ENCODE peak calls at places on chromosomes 6 and 20, in six cellular contexts. One of them, this sample, is unnamed.

GRCh38 chr6:28137458-28138020 is 4.1 kb upstream of the ZKSCAN8 start:
- DNase-seq in AG04450: no peak
- DNase-seq in CD4-positive, alpha-beta T cell: no peak
- DNase-seq in glutamatergic neuron: no peak
- DNase-seq in cardiac fibroblast: peak; percentile 21
- DNase-seq in prostate gland: no peak
- DNase-seq in this sample: no peak

GRCh38 chr20:14997791-14998190 is 660.4 kb upstream of the FLRT3 start:
- DNase-seq in AG04450: no peak
- DNase-seq in CD4-positive, alpha-beta T cell: no peak
- DNase-seq in glutamatergic neuron: no peak
- DNase-seq in cardiac fibroblast: peak; percentile 48
- DNase-seq in prostate gland: no peak
- DNase-seq in this sample: no peak

GRCh38 chr6:138161434-138162103 is at the start of gene ARFGEF3:
- DNase-seq in AG04450: no peak
- DNase-seq in CD4-positive, alpha-beta T cell: peak; percentile 18
- DNase-seq in glutamatergic neuron: peak; percentile 67
- DNase-seq in cardiac fibroblast: peak; percentile 12
- DNase-seq in prostate gland: peak; percentile 66
- DNase-seq in this sample: peak; percentile 32

GRCh38 chr6:40715501-40716403 is 128.6 kb upstream of the LRFN2 start:
- DNase-seq in AG04450: no peak
- DNase-seq in CD4-positive, alpha-beta T cell: no peak
- DNase-seq in glutamatergic neuron: no peak
- DNase-seq in cardiac fibroblast: no peak
- DNase-seq in prostate gland: no peak
- DNase-seq in this sample: no peak

GRCh38 chr6:15148356-15149058 is 97.4 kb upstream of the JARID2 start:
- DNase-seq in AG04450: peak; percentile 78
- DNase-seq in CD4-positive, alpha-beta T cell: no peak
- DNase-seq in glutamatergic neuron: peak; percentile 38
- DNase-seq in cardiac fibroblast: peak; percentile 14
- DNase-seq in prostate gland: no peak
- DNase-seq in this sample: no peak

GRCh38 chr20:38471987-38472512 is 593 bp upstream of the RALGAPB start:
- DNase-seq in AG04450: no peak
- DNase-seq in CD4-positive, alpha-beta T cell: no peak
- DNase-seq in glutamatergic neuron: no peak
- DNase-seq in cardiac fibroblast: no peak
- DNase-seq in prostate gland: no peak
- DNase-seq in this sample: no peak

GRCh38 chr20:50635676-50636600 is 55.4 kb downstream of the RIPOR3 start:
- DNase-seq in AG04450: no peak
- DNase-seq in CD4-positive, alpha-beta T cell: peak; percentile 24
- DNase-seq in glutamatergic neuron: peak; percentile 86
- DNase-seq in cardiac fibroblast: peak; percentile 75
- DNase-seq in prostate gland: peak; percentile 22
- DNase-seq in this sample: peak; percentile 70

GRCh38 chr20:5069141-5069806 is 50.5 kb downstream of the PCNA start:
- DNase-seq in AG04450: no peak
- DNase-seq in CD4-positive, alpha-beta T cell: no peak
- DNase-seq in glutamatergic neuron: no peak
- DNase-seq in cardiac fibroblast: no peak
- DNase-seq in prostate gland: no peak
- DNase-seq in this sample: no peak

GRCh38 chr20:36093025-36093803 is 61.3 kb upstream of the EPB41L1 start:
- DNase-seq in AG04450: no peak
- DNase-seq in CD4-positive, alpha-beta T cell: peak; percentile 10
- DNase-seq in glutamatergic neuron: peak; percentile 51
- DNase-seq in cardiac fibroblast: peak; percentile 68
- DNase-seq in prostate gland: peak; percentile 43
- DNase-seq in this sample: no peak

GRCh38 chr6:39322306-39322850 is at the start of gene KCNK16:
- DNase-seq in AG04450: no peak
- DNase-seq in CD4-positive, alpha-beta T cell: no peak
- DNase-seq in glutamatergic neuron: no peak
- DNase-seq in cardiac fibroblast: no peak
- DNase-seq in prostate gland: no peak
- DNase-seq in this sample: no peak

GRCh38 chr6:155224618-155225017 is 39.2 kb upstream of the CLDN20 start:
- DNase-seq in AG04450: no peak
- DNase-seq in CD4-positive, alpha-beta T cell: no peak
- DNase-seq in glutamatergic neuron: no peak
- DNase-seq in cardiac fibroblast: peak; percentile 17
- DNase-seq in prostate gland: no peak
- DNase-seq in this sample: no peak

GRCh38 chr20:38049800-38050199 is 16.3 kb downstream of the RPRD1B start:
- DNase-seq in AG04450: peak; percentile 48
- DNase-seq in CD4-positive, alpha-beta T cell: no peak
- DNase-seq in glutamatergic neuron: no peak
- DNase-seq in cardiac fibroblast: peak; percentile 40
- DNase-seq in prostate gland: peak; percentile 24
- DNase-seq in this sample: no peak

GRCh38 chr6:52681416-52681815 is 10.5 kb downstream of the TMEM14A start:
- DNase-seq in AG04450: no peak
- DNase-seq in CD4-positive, alpha-beta T cell: no peak
- DNase-seq in glutamatergic neuron: no peak
- DNase-seq in cardiac fibroblast: no peak
- DNase-seq in prostate gland: no peak
- DNase-seq in this sample: peak; percentile 39

GRCh38 chr6:143187173-143187908 is 126.7 kb downstream of the AIG1 start:
- DNase-seq in AG04450: peak; percentile 20
- DNase-seq in CD4-positive, alpha-beta T cell: no peak
- DNase-seq in glutamatergic neuron: no peak
- DNase-seq in cardiac fibroblast: peak; percentile 69
- DNase-seq in prostate gland: no peak
- DNase-seq in this sample: no peak

GRCh38 chr6:76708641-76709331 is 636.3 kb upstream of the IMPG1 start:
- DNase-seq in AG04450: no peak
- DNase-seq in CD4-positive, alpha-beta T cell: no peak
- DNase-seq in glutamatergic neuron: no peak
- DNase-seq in cardiac fibroblast: no peak
- DNase-seq in prostate gland: no peak
- DNase-seq in this sample: no peak

GRCh38 chr20:55242853-55243252 is 762.5 kb downstream of the CBLN4 start:
- DNase-seq in AG04450: no peak
- DNase-seq in CD4-positive, alpha-beta T cell: no peak
- DNase-seq in glutamatergic neuron: no peak
- DNase-seq in cardiac fibroblast: no peak
- DNase-seq in prostate gland: no peak
- DNase-seq in this sample: no peak

DNA sequence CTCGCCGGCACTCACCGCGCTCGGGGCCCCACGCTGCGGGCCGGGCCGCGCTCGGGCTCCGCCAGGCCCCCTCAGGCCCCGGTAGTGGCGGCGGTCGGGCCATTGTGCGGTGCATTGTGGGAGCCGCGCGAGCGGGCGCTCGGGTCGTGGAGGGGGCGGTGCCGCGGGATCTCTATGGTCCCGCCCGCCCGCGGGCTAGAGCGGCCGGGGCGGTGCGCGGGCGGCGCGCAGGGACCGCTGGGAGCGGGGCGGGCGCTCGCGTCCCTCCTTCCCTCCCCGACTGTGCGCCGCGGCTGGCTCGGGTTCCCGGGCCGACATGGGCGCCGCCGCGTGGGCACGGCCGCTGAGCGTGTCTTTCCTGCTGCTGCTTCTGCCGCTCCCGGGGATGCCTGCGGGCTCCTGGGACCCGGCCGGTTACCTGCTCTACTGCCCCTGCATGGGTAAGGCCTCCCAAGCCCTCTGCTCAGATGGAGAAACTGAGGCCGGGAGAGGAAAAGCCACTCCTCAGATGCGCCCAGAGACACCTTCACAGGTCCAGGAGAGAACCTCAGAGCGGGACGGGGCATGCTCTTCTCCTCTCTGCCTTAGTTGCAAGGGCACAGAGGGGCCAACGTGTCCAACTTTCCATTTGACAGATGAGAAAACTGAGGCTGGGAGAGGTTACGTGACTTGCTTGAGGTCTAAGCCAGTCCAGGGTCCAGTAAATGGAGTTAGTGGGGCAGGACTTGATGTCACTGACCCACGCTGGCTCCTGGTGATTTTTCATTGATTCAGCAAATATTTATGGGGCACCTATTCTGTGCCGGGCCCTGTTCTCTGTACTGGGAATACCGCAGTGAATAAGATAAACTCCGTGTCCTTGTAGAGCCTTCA is at the start of the genes PLAGL2 and POFUT1:
- DNase-seq in AG04450: peak; percentile 42
- DNase-seq in CD4-positive, alpha-beta T cell: peak; percentile 82
- DNase-seq in glutamatergic neuron: peak; percentile 97
- DNase-seq in cardiac fibroblast: peak; percentile 91
- DNase-seq in prostate gland: peak; percentile 88
- DNase-seq in this sample: peak; percentile 91
- TF ChIP-seq CTCF in AG04450: no peak
- TF ChIP-seq CTCF in CD4-positive, alpha-beta T cell: no peak
- TF ChIP-seq CTCF in glutamatergic neuron: no peak
- TF ChIP-seq CTCF in cardiac fibroblast: no peak
- TF ChIP-seq CTCF in prostate gland: peak; percentile 36
- TF ChIP-seq CTCF in this sample: peak; percentile 44

GRCh38 chr20:17966432-17967312 is 1.9 kb downstream of the SNX5 start:
- DNase-seq in AG04450: no peak
- DNase-seq in CD4-positive, alpha-beta T cell: no peak
- DNase-seq in glutamatergic neuron: no peak
- DNase-seq in cardiac fibroblast: peak; percentile 59
- DNase-seq in prostate gland: no peak
- DNase-seq in this sample: no peak
- TF ChIP-seq CTCF in AG04450: peak; percentile 34
- TF ChIP-seq CTCF in CD4-positive, alpha-beta T cell: peak; percentile 33
- TF ChIP-seq CTCF in glutamatergic neuron: no peak
- TF ChIP-seq CTCF in cardiac fibroblast: peak; percentile 36
- TF ChIP-seq CTCF in prostate gland: peak; percentile 19
- TF ChIP-seq CTCF in this sample: peak; percentile 49

DNA sequence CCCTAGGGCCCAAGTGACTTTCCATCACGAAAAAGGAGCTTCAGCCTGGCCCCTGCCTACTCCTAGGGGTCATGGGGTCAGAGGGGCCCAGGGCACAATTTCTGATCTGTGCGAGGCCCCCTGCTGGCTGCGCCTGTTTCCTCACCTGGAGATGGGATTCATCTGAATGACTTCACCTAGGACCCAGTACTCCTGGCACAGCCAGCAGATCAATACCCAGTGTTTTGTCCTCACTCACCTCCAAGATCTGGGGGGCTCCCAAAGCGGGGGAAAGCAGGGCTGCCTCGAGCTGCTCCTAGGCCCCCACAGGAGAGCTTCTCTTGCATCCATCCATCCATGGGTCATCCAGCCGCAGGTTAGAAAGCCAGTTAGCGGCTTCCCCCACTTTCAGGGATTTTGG is 33.8 kb downstream of the CD40 start:
- DNase-seq in AG04450: no peak
- DNase-seq in CD4-positive, alpha-beta T cell: no peak
- DNase-seq in glutamatergic neuron: peak; percentile 66
- DNase-seq in cardiac fibroblast: no peak
- DNase-seq in prostate gland: no peak
- DNase-seq in this sample: no peak
- TF ChIP-seq CTCF in AG04450: peak; percentile 34
- TF ChIP-seq CTCF in CD4-positive, alpha-beta T cell: peak; percentile 18
- TF ChIP-seq CTCF in glutamatergic neuron: peak; percentile 72
- TF ChIP-seq CTCF in cardiac fibroblast: peak; percentile 19
- TF ChIP-seq CTCF in prostate gland: no peak
- TF ChIP-seq CTCF in this sample: peak; percentile 47

DNA sequence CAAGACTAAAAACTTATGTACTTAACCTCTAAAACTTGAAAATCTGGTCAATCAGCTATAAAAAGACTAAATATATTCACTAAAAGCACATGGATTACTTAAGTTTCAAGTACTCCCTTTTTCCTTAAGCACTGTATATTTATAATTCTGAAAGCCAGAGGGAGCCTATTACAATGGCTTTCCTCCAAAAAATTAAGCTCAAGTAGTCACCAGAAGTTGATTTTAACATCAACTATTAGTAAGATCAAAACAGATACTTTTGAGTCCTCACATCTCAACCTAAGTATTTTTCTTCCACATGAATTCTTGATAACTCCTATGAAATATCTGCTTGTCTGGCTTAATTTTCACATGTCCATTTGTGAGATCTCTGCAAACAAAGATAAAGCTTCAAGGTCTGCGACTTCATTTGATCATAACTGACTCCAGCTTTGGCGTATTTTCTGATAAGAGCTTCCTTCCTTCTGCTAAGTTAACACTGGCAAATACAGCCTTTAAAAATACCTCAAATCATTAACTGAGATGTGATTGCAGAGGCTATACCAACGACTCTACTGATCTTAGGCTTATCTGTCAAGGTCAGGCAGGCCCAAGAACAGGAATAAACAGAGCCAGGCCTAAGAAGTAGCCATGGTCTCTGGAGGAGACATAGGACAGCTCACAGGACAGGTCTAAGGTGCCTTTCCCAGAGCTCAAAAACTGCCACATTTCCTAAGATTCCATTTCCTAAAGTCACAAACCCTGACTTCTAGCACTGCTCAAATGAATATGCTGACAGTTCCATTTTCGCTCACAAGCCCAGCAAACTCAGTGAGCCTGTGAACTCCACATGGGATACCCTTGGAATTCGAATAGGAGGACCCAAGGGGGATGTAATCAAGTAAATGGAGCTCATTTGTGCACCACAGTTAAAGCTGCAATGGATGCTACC is 10.0 kb downstream of the SNX5 start:
- DNase-seq in AG04450: no peak
- DNase-seq in CD4-positive, alpha-beta T cell: no peak
- DNase-seq in glutamatergic neuron: no peak
- DNase-seq in cardiac fibroblast: peak; percentile 55
- DNase-seq in prostate gland: no peak
- DNase-seq in this sample: no peak
- TF ChIP-seq CTCF in AG04450: peak; percentile 38
- TF ChIP-seq CTCF in CD4-positive, alpha-beta T cell: no peak
- TF ChIP-seq CTCF in glutamatergic neuron: no peak
- TF ChIP-seq CTCF in cardiac fibroblast: peak; percentile 17
- TF ChIP-seq CTCF in prostate gland: peak; percentile 47
- TF ChIP-seq CTCF in this sample: no peak

This sample was measured in neural crest cell.